ENCODE peak calls at places on chromosomes 16 and 17, in four cellular contexts. M is GM19239; Q is stomach; N is stimulated activated CD8-positive, alpha-beta memory T cell treated with anti-CD3 and anti-CD28 coated beads, Interleukin-15, amount 100 ng/mL, for 48 hours. D is an unnamed sample.
A peak's percentile ranks its signal among the peaks of the same experiment; 100 is the strongest.

GRCh38 chr17:73546770-73547345 is 97.4 kb downstream of the SDK2 start:
- DNase-seq in Q (peak; percentile 39), N (no peak), M (peak; percentile 36), D (peak; percentile 45)

GRCh38 chr17:48841395-48841831 is 10.6 kb downstream of the CALCOCO2 start:
- DNase-seq in N (no peak), M (peak; percentile 51), Q (no peak), D (peak; percentile 68)

GRCh38 chr16:2019500-2019899 is at the start of gene NPW:
- DNase-seq in Q (no peak), N (peak; percentile 28), M (no peak), D (no peak)

GRCh38 chr17:3903881-3904286 is 11.0 kb upstream of the CAMKK1 start:
- DNase-seq in Q (no peak), M (no peak), N (no peak), D (no peak)

GRCh38 chr16:30786115-30786935 is 680 bp downstream of the ZNF629 start:
- DNase-seq in Q (peak; percentile 41), N (no peak), M (no peak), D (peak; percentile 61)

GRCh38 chr17:49223517-49224197 is 6.9 kb downstream of the PHOSPHO1 start:
- DNase-seq in Q (peak; percentile 57), N (no peak), M (no peak), D (peak; percentile 81)

GRCh38 chr16:66668777-66669444 is 27.6 kb downstream of the CMTM4 start:
- DNase-seq in N (no peak), M (no peak), Q (no peak), D (no peak)

GRCh38 chr17:42544874-42545283 is 7.8 kb upstream of the HSD17B1 start:
- DNase-seq in M (no peak), Q (no peak), N (no peak), D (no peak)

GRCh38 chr16:24993722-24994686 is 21.2 kb downstream of the ARHGAP17 start:
- DNase-seq in M (no peak), N (no peak), Q (no peak), D (no peak)

GRCh38 chr17:50169121-50169764 is 3.4 kb downstream of the SGCA start:
- DNase-seq in M (no peak), N (peak; percentile 30), Q (no peak), D (peak; percentile 77)

GRCh38 chr17:34798581-34798980 is 162.7 kb downstream of the CCT6B start:
- DNase-seq in Q (no peak), M (no peak), N (no peak), D (no peak)

GRCh38 chr16:23478566-23478965 is 25.6 kb upstream of the COG7 start:
- DNase-seq in Q (no peak), M (no peak), N (no peak), D (no peak)

GRCh38 chr17:66837883-66838665 is 3.2 kb downstream of the CACNG5 start:
- DNase-seq in Q (no peak), M (no peak), N (no peak), D (no peak)

GRCh38 chr17:20920813-20921199 is 122.0 kb downstream of the USP22 start:
- DNase-seq in M (no peak), N (no peak), Q (no peak), D (no peak)

GRCh38 chr17:50274945-50275221 is 617 bp downstream of the TMEM92 start:
- DNase-seq in Q (no peak), N (no peak), M (no peak), D (no peak)

GRCh38 chr17:68425979-68426378 is 31.3 kb downstream of the WIPI1 start:
- DNase-seq in M (no peak), Q (no peak), N (no peak), D (no peak)

GRCh38 chr16:71585318-71585703 is 8.4 kb upstream of the TAT start:
- DNase-seq in M (no peak), N (no peak), Q (no peak), D (no peak)

GRCh38 chr17:42311240-42312034 is 23.1 kb downstream of the STAT5A start:
- DNase-seq in N (no peak), Q (peak; percentile 57), M (no peak), D (no peak)

GRCh38 chr17:4599505-4600281 is 15.4 kb downstream of the SMTNL2 start:
- DNase-seq in M (no peak), Q (no peak), N (no peak), D (no peak)

GRCh38 chr17:9647014-9647413 is 1.7 kb downstream of the USP43 start:
- DNase-seq in N (no peak), Q (no peak), M (no peak), D (no peak)

GRCh38 chr17:5821057-5821456 is 236.7 kb upstream of the NLRP1 start:
- DNase-seq in Q (no peak), N (no peak), M (no peak), D (no peak)

GRCh38 chr16:66190411-66190810 is 176.1 kb upstream of the CDH5 start:
- DNase-seq in Q (no peak), N (no peak), M (no peak), D (no peak)

GRCh38 chr17:70278846-70279465 is 109.6 kb downstream of the KCNJ2 start:
- DNase-seq in Q (no peak), N (no peak), M (no peak), D (no peak)

GRCh38 chr17:41691031-41691777 is 2.5 kb downstream of the EIF1 start:
- DNase-seq in Q (no peak), M (no peak), N (no peak), D (no peak)

GRCh38 chr17:67441052-67441738 is 64.1 kb downstream of the PITPNC1 start:
- DNase-seq in M (no peak), Q (no peak), N (peak; percentile 60), D (peak; percentile 36)

GRCh38 chr17:16463341-16464000 is 28.5 kb downstream of the LRRC75A start:
- DNase-seq in M (no peak), N (no peak), Q (peak; percentile 75), D (no peak)

GRCh38 chr17:78709119-78709681 is 72.9 kb downstream of the CYTH1 start:
- DNase-seq in Q (peak; percentile 21), M (no peak), N (no peak), D (peak; percentile 62)

GRCh38 chr17:64196626-64197025 is 66.4 kb downstream of the TEX2 start:
- DNase-seq in Q (no peak), N (no peak), M (no peak), D (no peak)

GRCh38 chr17:57939797-57940196 is 15.4 kb downstream of the CUEDC1 start:
- DNase-seq in Q (no peak), M (peak; percentile 76), N (no peak), D (peak; percentile 75)

GRCh38 chr17:72988451-72988850 is 104.0 kb downstream of the SLC39A11 start:
- DNase-seq in N (no peak), M (no peak), Q (no peak), D (no peak)

GRCh38 chr16:87956771-87957279 is 5.6 kb downstream of the BANP start:
- DNase-seq in Q (no peak), N (peak; percentile 41), M (peak; percentile 40), D (peak; percentile 65)

GRCh38 chr16:79283578-79283977 is 317.0 kb downstream of the MAF start:
- DNase-seq in Q (no peak), N (no peak), M (no peak), D (no peak)

GRCh38 chr17:82849076-82849945 is 9.5 kb upstream of the ZNF750 start:
- DNase-seq in M (no peak), Q (no peak), N (no peak), D (no peak)

GRCh38 chr17:76909971-76910760 is 42.0 kb downstream of the MGAT5B start:
- DNase-seq in M (peak; percentile 53), N (no peak), Q (peak; percentile 50), D (peak; percentile 65)